ENCODE peak calls at places on chromosomes 16 and 17, in six cellular contexts. One of them, this sample, is unnamed.

GRCh38 chr16:11100239-11100750 is 155.7 kb downstream of the SOCS1 start:
- DNase-seq in stimulated activated CD4-positive, alpha-beta T cell treated with anti-CD3 and anti-CD28 coated beads, Interleukin-2, amount 100 ng/mL, for 24 hours: peak
- DNase-seq in kidney tubule cell: peak
- DNase-seq in GM19239: no peak
- DNase-seq in substantia nigra: no peak
- DNase-seq in HT1080: peak
- DNase-seq in this sample: no peak

GRCh38 chr17:7889166-7889584 is 586 bp downstream of the CHD3 start:
- DNase-seq in stimulated activated CD4-positive, alpha-beta T cell treated with anti-CD3 and anti-CD28 coated beads, Interleukin-2, amount 100 ng/mL, for 24 hours: peak
- DNase-seq in kidney tubule cell: peak
- DNase-seq in GM19239: no peak
- DNase-seq in substantia nigra: peak
- DNase-seq in HT1080: peak
- DNase-seq in this sample: peak

GRCh38 chr17:19648475-19649406 is at the start of gene ALDH3A2:
- DNase-seq in stimulated activated CD4-positive, alpha-beta T cell treated with anti-CD3 and anti-CD28 coated beads, Interleukin-2, amount 100 ng/mL, for 24 hours: peak
- DNase-seq in kidney tubule cell: peak
- DNase-seq in GM19239: peak
- DNase-seq in substantia nigra: peak
- DNase-seq in HT1080: peak
- DNase-seq in this sample: peak

GRCh38 chr16:30937692-30938091 is 11.2 kb upstream of the ORAI3 start:
- DNase-seq in stimulated activated CD4-positive, alpha-beta T cell treated with anti-CD3 and anti-CD28 coated beads, Interleukin-2, amount 100 ng/mL, for 24 hours: no peak
- DNase-seq in kidney tubule cell: no peak
- DNase-seq in GM19239: no peak
- DNase-seq in substantia nigra: no peak
- DNase-seq in HT1080: no peak
- DNase-seq in this sample: no peak

GRCh38 chr17:67546578-67547527 is 169.8 kb downstream of the PITPNC1 start:
- DNase-seq in stimulated activated CD4-positive, alpha-beta T cell treated with anti-CD3 and anti-CD28 coated beads, Interleukin-2, amount 100 ng/mL, for 24 hours: no peak
- DNase-seq in kidney tubule cell: peak
- DNase-seq in GM19239: peak
- DNase-seq in substantia nigra: no peak
- DNase-seq in HT1080: no peak
- DNase-seq in this sample: no peak

GRCh38 chr17:31310260-31310659 is 3.6 kb downstream of the EVI2B start:
- DNase-seq in stimulated activated CD4-positive, alpha-beta T cell treated with anti-CD3 and anti-CD28 coated beads, Interleukin-2, amount 100 ng/mL, for 24 hours: no peak
- DNase-seq in kidney tubule cell: no peak
- DNase-seq in GM19239: no peak
- DNase-seq in substantia nigra: no peak
- DNase-seq in HT1080: no peak
- DNase-seq in this sample: peak

GRCh38 chr16:70018254-70018653 is 67.1 kb downstream of the CLEC18A start:
- DNase-seq in stimulated activated CD4-positive, alpha-beta T cell treated with anti-CD3 and anti-CD28 coated beads, Interleukin-2, amount 100 ng/mL, for 24 hours: peak
- DNase-seq in kidney tubule cell: peak
- DNase-seq in GM19239: no peak
- DNase-seq in substantia nigra: no peak
- DNase-seq in HT1080: peak
- DNase-seq in this sample: peak

GRCh38 chr17:81427446-81428120 is 32.3 kb downstream of the BAHCC1 start:
- DNase-seq in stimulated activated CD4-positive, alpha-beta T cell treated with anti-CD3 and anti-CD28 coated beads, Interleukin-2, amount 100 ng/mL, for 24 hours: no peak
- DNase-seq in kidney tubule cell: no peak
- DNase-seq in GM19239: no peak
- DNase-seq in substantia nigra: peak
- DNase-seq in HT1080: no peak
- DNase-seq in this sample: no peak

GRCh38 chr17:4555863-4556646 is 871 bp upstream of the MYBBP1A start:
- DNase-seq in stimulated activated CD4-positive, alpha-beta T cell treated with anti-CD3 and anti-CD28 coated beads, Interleukin-2, amount 100 ng/mL, for 24 hours: no peak
- DNase-seq in kidney tubule cell: no peak
- DNase-seq in GM19239: no peak
- DNase-seq in substantia nigra: no peak
- DNase-seq in HT1080: no peak
- DNase-seq in this sample: no peak

GRCh38 chr17:45248132-45248936 is 13.6 kb downstream of the SPATA32 start:
- DNase-seq in stimulated activated CD4-positive, alpha-beta T cell treated with anti-CD3 and anti-CD28 coated beads, Interleukin-2, amount 100 ng/mL, for 24 hours: peak
- DNase-seq in kidney tubule cell: peak
- DNase-seq in GM19239: peak
- DNase-seq in substantia nigra: no peak
- DNase-seq in HT1080: no peak
- DNase-seq in this sample: peak

GRCh38 chr17:81417049-81417878 is 22.0 kb downstream of the BAHCC1 start:
- DNase-seq in stimulated activated CD4-positive, alpha-beta T cell treated with anti-CD3 and anti-CD28 coated beads, Interleukin-2, amount 100 ng/mL, for 24 hours: no peak
- DNase-seq in kidney tubule cell: no peak
- DNase-seq in GM19239: no peak
- DNase-seq in substantia nigra: no peak
- DNase-seq in HT1080: no peak
- DNase-seq in this sample: no peak

GRCh38 chr16:2053897-2054296 is 6.1 kb downstream of the TSC2 start:
- DNase-seq in stimulated activated CD4-positive, alpha-beta T cell treated with anti-CD3 and anti-CD28 coated beads, Interleukin-2, amount 100 ng/mL, for 24 hours: no peak
- DNase-seq in kidney tubule cell: no peak
- DNase-seq in GM19239: no peak
- DNase-seq in substantia nigra: no peak
- DNase-seq in HT1080: no peak
- DNase-seq in this sample: no peak

GRCh38 chr16:64626771-64627170 is 495.1 kb downstream of the CDH11 start:
- DNase-seq in stimulated activated CD4-positive, alpha-beta T cell treated with anti-CD3 and anti-CD28 coated beads, Interleukin-2, amount 100 ng/mL, for 24 hours: no peak
- DNase-seq in kidney tubule cell: no peak
- DNase-seq in GM19239: no peak
- DNase-seq in substantia nigra: no peak
- DNase-seq in HT1080: no peak
- DNase-seq in this sample: no peak

GRCh38 chr17:30278032-30278431 is 13.7 kb downstream of the BLMH start:
- DNase-seq in stimulated activated CD4-positive, alpha-beta T cell treated with anti-CD3 and anti-CD28 coated beads, Interleukin-2, amount 100 ng/mL, for 24 hours: no peak
- DNase-seq in kidney tubule cell: peak
- DNase-seq in GM19239: no peak
- DNase-seq in substantia nigra: no peak
- DNase-seq in HT1080: no peak
- DNase-seq in this sample: no peak

GRCh38 chr17:10025976-10026785 is 121.1 kb upstream of the RCVRN start:
- DNase-seq in stimulated activated CD4-positive, alpha-beta T cell treated with anti-CD3 and anti-CD28 coated beads, Interleukin-2, amount 100 ng/mL, for 24 hours: no peak
- DNase-seq in kidney tubule cell: no peak
- DNase-seq in GM19239: no peak
- DNase-seq in substantia nigra: no peak
- DNase-seq in HT1080: no peak
- DNase-seq in this sample: no peak

GRCh38 chr17:74354123-74354522 is 7.5 kb downstream of the BTBD17 start:
- DNase-seq in stimulated activated CD4-positive, alpha-beta T cell treated with anti-CD3 and anti-CD28 coated beads, Interleukin-2, amount 100 ng/mL, for 24 hours: peak
- DNase-seq in kidney tubule cell: peak
- DNase-seq in GM19239: peak
- DNase-seq in substantia nigra: no peak
- DNase-seq in HT1080: peak
- DNase-seq in this sample: no peak

GRCh38 chr17:29949708-29950107 is 8.3 kb downstream of the EFCAB5 start:
- DNase-seq in stimulated activated CD4-positive, alpha-beta T cell treated with anti-CD3 and anti-CD28 coated beads, Interleukin-2, amount 100 ng/mL, for 24 hours: no peak
- DNase-seq in kidney tubule cell: no peak
- DNase-seq in GM19239: no peak
- DNase-seq in substantia nigra: no peak
- DNase-seq in HT1080: no peak
- DNase-seq in this sample: no peak

GRCh38 chr16:47047804-47048203 is 74.3 kb upstream of the DNAJA2 start:
- DNase-seq in stimulated activated CD4-positive, alpha-beta T cell treated with anti-CD3 and anti-CD28 coated beads, Interleukin-2, amount 100 ng/mL, for 24 hours: no peak
- DNase-seq in kidney tubule cell: no peak
- DNase-seq in GM19239: no peak
- DNase-seq in substantia nigra: no peak
- DNase-seq in HT1080: no peak
- DNase-seq in this sample: no peak

GRCh38 chr17:32275060-32276042 is 9.7 kb downstream of the RHBDL3 start:
- DNase-seq in stimulated activated CD4-positive, alpha-beta T cell treated with anti-CD3 and anti-CD28 coated beads, Interleukin-2, amount 100 ng/mL, for 24 hours: peak
- DNase-seq in kidney tubule cell: peak
- DNase-seq in GM19239: no peak
- DNase-seq in substantia nigra: no peak
- DNase-seq in HT1080: peak
- DNase-seq in this sample: no peak

GRCh38 chr16:35737076-35737475 is 2277.7 kb downstream of the TP53TG3F start:
- DNase-seq in stimulated activated CD4-positive, alpha-beta T cell treated with anti-CD3 and anti-CD28 coated beads, Interleukin-2, amount 100 ng/mL, for 24 hours: no peak
- DNase-seq in kidney tubule cell: no peak
- DNase-seq in GM19239: no peak
- DNase-seq in substantia nigra: no peak
- DNase-seq in HT1080: no peak
- DNase-seq in this sample: no peak

This sample was measured in B cell.